ENCODE peak calls at places on chromosomes 2 and 18, in four cellular contexts. M is Panc1; Z is CD4-positive, CD25-positive, alpha-beta regulatory T cell; T is fibroblast of lung. W is an unnamed sample.
A peak's percentile ranks its signal among the peaks of the same experiment; 100 is the strongest.

GRCh38 chr2:224591245-224591644 is 6.1 kb upstream of the CUL3 start:
- DNase-seq in M (no peak), Z (no peak), T (no peak), W (no peak)

GRCh38 chr18:60684843-60685513 is 312.4 kb upstream of the MC4R start:
- DNase-seq in M (peak; percentile 15), Z (no peak), T (peak; percentile 29), W (no peak)

GRCh38 chr2:133886735-133887675 is 318.7 kb upstream of the NCKAP5 start:
- DNase-seq in M (peak; percentile 20), Z (peak; percentile 44), T (peak; percentile 50), W (peak; percentile 29)

GRCh38 chr2:13193900-13194299 is 477.2 kb downstream of the TRIB2 start:
- DNase-seq in M (peak; percentile 8), Z (peak; percentile 9), T (peak; percentile 29), W (no peak)

GRCh38 chr18:34661464-34662087 is 48.5 kb upstream of the DTNA start:
- DNase-seq in M (peak; percentile 41), Z (peak; percentile 22), T (peak; percentile 25), W (no peak)

GRCh38 chr2:172667926-172668325 is 67.7 kb upstream of the RAPGEF4 start:
- DNase-seq in M (no peak), Z (no peak), T (peak; percentile 44), W (no peak)

GRCh38 chr2:24147364-24147763 is 24.1 kb downstream of the FAM228B start:
- DNase-seq in M (no peak), Z (no peak), T (no peak), W (no peak)

GRCh38 chr2:40554665-40555294 is 102.9 kb upstream of the SLC8A1 start:
- DNase-seq in M (peak; percentile 56), Z (peak; percentile 49), T (peak; percentile 28), W (no peak)

GRCh38 chr18:35775887-35776286 is 194.3 kb downstream of the GALNT1 start:
- DNase-seq in M (no peak), Z (no peak), T (peak; percentile 14), W (no peak)

GRCh38 chr2:240203842-240204270 is 63.4 kb upstream of the OTOS start:
- DNase-seq in M (no peak), Z (no peak), T (no peak), W (no peak)

GRCh38 chr2:33777791-33778190 is 178.7 kb upstream of the FAM98A start:
- DNase-seq in M (no peak), Z (no peak), T (peak; percentile 47), W (no peak)

GRCh38 chr2:2613279-2614199 is 282.5 kb upstream of the MYT1L start:
- DNase-seq in M (peak; percentile 7), Z (peak; percentile 93), T (peak; percentile 82), W (peak; percentile 25)

GRCh38 chr2:230942920-230943896 is 18.2 kb upstream of the GPR55 start:
- DNase-seq in M (no peak), Z (peak; percentile 62), T (peak; percentile 5), W (no peak)

DNA sequence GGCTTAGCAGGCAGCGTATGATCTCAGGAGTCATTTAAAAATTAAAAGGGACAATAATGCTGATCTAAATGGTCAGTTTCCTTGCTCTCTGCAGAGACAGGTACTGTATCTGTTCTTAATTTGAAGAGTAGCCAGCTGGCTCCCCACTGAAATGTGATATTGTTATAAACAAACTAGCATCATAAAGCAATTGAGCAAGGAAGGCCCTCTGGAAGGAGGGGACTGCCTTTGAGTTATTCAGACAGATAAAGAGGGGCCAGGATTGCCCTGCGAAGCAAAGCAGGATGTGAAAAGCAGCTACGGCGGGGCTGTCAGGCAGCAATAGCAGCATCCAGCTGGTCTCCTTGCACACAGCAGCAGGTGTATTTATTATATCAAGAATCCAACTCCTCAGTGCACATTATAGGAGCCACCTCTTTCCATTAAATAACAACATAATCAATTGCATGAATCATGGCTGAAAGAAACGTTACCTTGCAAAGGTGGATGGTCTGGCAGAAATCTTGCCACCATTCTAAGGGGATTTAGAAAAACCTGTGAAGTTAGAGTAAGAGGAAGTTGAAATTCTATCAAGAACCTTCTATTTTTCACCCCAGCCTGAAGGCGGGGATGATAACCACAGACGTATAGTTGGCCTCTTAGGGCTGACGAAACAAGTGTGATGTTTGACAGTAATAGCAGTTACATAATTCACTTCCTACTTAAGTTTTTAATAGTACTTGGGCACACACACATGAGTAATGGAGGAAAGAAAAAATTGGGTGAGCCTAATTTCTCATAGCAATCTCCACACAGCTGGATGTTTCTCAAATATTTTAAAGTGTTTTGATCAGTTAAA is 336.8 kb upstream of the SALL3 start:
- DNase-seq in M (no peak), Z (no peak), T (no peak), W (no peak)
- H3K9me3 ChIP-seq in M (no peaks in the 10 kb centered on the region), Z (no peaks in the 10 kb centered on the region), T (no peaks in the 10 kb centered on the region), W (no peaks in the 10 kb centered on the region)

GRCh38 chr2:102065675-102066252 is 74.0 kb downstream of the IL1R2 start:
- DNase-seq in M (no peak), Z (no peak), T (peak; percentile 92), W (no peak)
- H3K4me1 ChIP-seq in M (peaks cover 5% of the 10 kb centered on the region), Z (peaks cover 19% of the 10 kb centered on the region), T (peaks cover 39% of the 10 kb centered on the region), W (no peaks in the 10 kb centered on the region)

GRCh38 chr18:78903436-78904178 is 76.0 kb upstream of the SALL3 start:
- DNase-seq in M (no peak), Z (no peak), T (no peak), W (no peak)
- H3K9me3 ChIP-seq in M (no peaks in the 10 kb centered on the region), Z (no peaks in the 10 kb centered on the region), T (no peaks in the 10 kb centered on the region), W (no peaks in the 10 kb centered on the region)

GRCh38 chr2:162082036-162082435 is 8.0 kb upstream of the DPP4 start:
- DNase-seq in M (no peak), Z (no peak), T (no peak), W (no peak)

GRCh38 chr2:162084561-162084960 is 10.5 kb upstream of the DPP4 start:
- DNase-seq in M (no peak), Z (no peak), T (no peak), W (no peak)

GRCh38 chr2:162086904-162087303 is 12.9 kb upstream of the DPP4 start:
- DNase-seq in M (no peak), Z (no peak), T (peak; percentile 78), W (no peak)

GRCh38 chr2:162090109-162090508 is 16.1 kb upstream of the DPP4 start:
- DNase-seq in M (no peak), Z (no peak), T (peak; percentile 55), W (no peak)

DNA sequence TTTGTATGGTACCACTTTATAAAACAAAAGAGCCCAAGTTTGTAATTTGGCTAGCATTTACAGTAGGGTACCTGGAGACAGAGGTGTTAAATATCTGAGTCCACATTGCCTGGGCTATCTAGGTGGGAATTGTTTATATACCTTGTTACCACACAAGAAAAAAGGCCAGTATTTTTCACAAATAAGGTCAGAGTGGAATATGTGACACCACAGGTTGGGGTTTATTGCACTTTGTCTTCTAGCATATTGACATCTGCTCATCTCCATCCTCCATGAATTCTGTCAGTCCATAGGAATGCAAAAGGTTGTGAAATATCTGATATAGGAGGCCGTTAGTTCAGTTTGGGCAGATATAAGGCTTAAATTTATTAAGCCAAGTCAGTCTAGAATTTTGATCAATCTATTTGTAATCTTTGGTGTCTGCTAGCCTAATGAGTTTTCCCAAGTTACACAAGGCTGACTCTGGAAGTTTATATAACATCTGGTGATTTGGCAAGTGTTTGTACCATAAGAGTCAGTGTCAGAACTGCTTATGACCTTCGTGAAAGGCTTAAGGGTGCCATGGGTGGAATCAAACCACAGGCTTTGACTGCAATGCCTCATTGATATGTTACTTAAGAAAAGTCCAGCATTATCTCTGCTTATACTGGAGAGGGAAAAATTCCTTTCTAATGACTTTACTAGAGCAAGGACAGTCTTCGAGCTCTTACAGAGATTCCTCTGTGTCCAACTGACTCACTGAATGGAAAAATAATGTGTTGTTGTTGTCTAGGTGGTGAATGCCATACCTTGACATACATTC is 11.3 kb upstream of the DPP4 start:
- DNase-seq in M (no peak), Z (no peak), T (peak; percentile 97), W (no peak)
- H3K4me1 ChIP-seq in M (no peaks in the 10 kb centered on the region), Z (no peaks in the 10 kb centered on the region), T (peaks cover 23% of the 10 kb centered on the region), W (no peaks in the 10 kb centered on the region)

GRCh38 chr18:8293184-8293583 is 316.1 kb upstream of the RAB12 start:
- DNase-seq in M (no peak), Z (no peak), T (no peak), W (no peak)

GRCh38 chr18:8287184-8287885 is 321.9 kb upstream of the RAB12 start:
- DNase-seq in M (no peak), Z (no peak), T (no peak), W (no peak)

GRCh38 chr18:8286303-8286702 is 322.9 kb upstream of the RAB12 start:
- DNase-seq in M (no peak), Z (no peak), T (peak; percentile 25), W (no peak)

GRCh38 chr18:8283901-8284585 is 325.2 kb upstream of the RAB12 start:
- DNase-seq in M (no peak), Z (no peak), T (peak; percentile 73), W (no peak)

GRCh38 chr18:8288447-8289213 is 320.6 kb upstream of the RAB12 start:
- DNase-seq in M (no peak), Z (no peak), T (no peak), W (no peak)
- H3K9me3 ChIP-seq in M (no peaks in the 10 kb centered on the region), Z (no peaks in the 10 kb centered on the region), T (no peaks in the 10 kb centered on the region), W (no peaks in the 10 kb centered on the region)